ENCODE peak calls at places on chromosomes 2 and 18, in six cellular contexts. L is osteoblast, W is HCT116, G is hepatocyte, H is Karpas-422, Z is IMR-90. Y is an unnamed sample. For H3K9me3 and H4K20me1, the result is how much of the 10 kb centered on the place peaks cover.

GRCh38 chr2:120887844-120888243 is 152.2 kb downstream of the GLI2 start:
- DNase-seq in L (peak), W (no peak), G (no peak), H (no peak), Z (no peak), Y (no peak)

GRCh38 chr2:160042054-160042453 is 20.4 kb downstream of the PLA2R1 start:
- DNase-seq in L (no peak), W (no peak), G (no peak), H (no peak), Z (no peak), Y (no peak)

GRCh38 chr2:36618381-36618780 is 20.4 kb upstream of the FEZ2 start:
- DNase-seq in L (peak), W (peak), G (peak), H (peak), Z (peak), Y (peak)

GRCh38 chr2:174334781-174335604 is at the start of gene SP9:
- DNase-seq in L (peak), W (no peak), G (peak), H (no peak), Z (peak), Y (no peak)

GRCh38 chr2:142815375-142815774 is 62.1 kb upstream of the KYNU start:
- DNase-seq in L (no peak), W (no peak), G (no peak), H (no peak), Z (no peak), Y (no peak)

GRCh38 chr18:73758446-73758845 is 389.2 kb downstream of the FBXO15 start:
- DNase-seq in L (no peak), W (no peak), G (no peak), H (no peak), Z (peak), Y (no peak)

GRCh38 chr2:192286093-192286701 is 91.5 kb upstream of the TMEFF2 start:
- DNase-seq in L (no peak), W (peak), G (peak), H (peak), Z (peak), Y (no peak)

GRCh38 chr2:70726947-70727725 is 40.9 kb downstream of the ADD2 start:
- DNase-seq in L (peak), W (peak), G (no peak), H (no peak), Z (peak), Y (no peak)

GRCh38 chr2:191899442-191899841 is 52.6 kb upstream of the CAVIN2 start:
- DNase-seq in L (peak), W (no peak), G (no peak), H (no peak), Z (peak), Y (no peak)

GRCh38 chr18:42078711-42079110 is 123.7 kb downstream of the PIK3C3 start:
- DNase-seq in L (no peak), W (no peak), G (no peak), H (no peak), Z (peak), Y (no peak)

GRCh38 chr2:238643400-238643907 is 204.4 kb upstream of the TWIST2 start:
- DNase-seq in L (no peak), W (no peak), G (no peak), H (no peak), Z (no peak), Y (no peak)

GRCh38 chr2:127647242-127648190 is 1.6 kb downstream of the GPR17 start:
- DNase-seq in L (no peak), W (no peak), G (no peak), H (no peak), Z (peak), Y (no peak)

DNA sequence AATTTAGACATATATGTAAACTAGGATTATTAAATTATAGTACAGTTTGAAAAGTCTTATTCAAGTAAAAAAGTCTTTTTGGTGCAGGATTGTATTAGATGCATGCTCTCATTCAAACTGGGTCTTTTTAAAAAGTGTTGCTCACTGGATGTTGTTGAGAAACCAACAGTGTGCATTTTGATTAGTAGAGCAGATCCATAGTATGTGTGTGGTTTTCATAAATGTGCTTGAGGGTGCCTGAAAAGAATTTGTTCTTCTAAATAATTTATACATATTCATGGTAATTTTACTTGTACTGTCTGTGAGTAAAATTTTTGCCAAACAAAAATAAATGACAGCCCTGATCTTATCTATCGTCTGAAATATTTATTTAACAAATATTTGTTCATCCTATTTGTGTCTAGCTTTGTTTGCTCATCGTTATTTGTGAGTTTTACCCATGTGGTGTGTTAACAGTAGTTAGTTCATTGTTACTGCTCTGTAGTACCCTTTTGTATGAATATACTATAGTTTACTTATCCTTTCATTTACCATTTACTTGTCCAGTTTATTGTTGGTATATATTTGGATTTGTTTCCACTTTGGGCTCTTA is 50.4 kb downstream of the PTPN4 start:
- DNase-seq in L (peak), W (no peak), G (no peak), H (no peak), Z (no peak), Y (no peak)
- H3K9me3 ChIP-seq in L (under half), W (under half), G (under half), H (under half), Z (under half), Y (under half)

GRCh38 chr18:50373531-50373930 is 1.3 kb upstream of the SKA1 start:
- DNase-seq in L (no peak), W (no peak), G (peak), H (no peak), Z (no peak), Y (no peak)
- H2AFZ ChIP-seq in L (peak), W (no peak), G (peak), H (no peak), Z (peak), Y (no peak)

GRCh38 chr2:55029098-55029497 is 21.2 kb downstream of the RTN4 start:
- DNase-seq in L (no peak), W (no peak), G (no peak), H (no peak), Z (no peak), Y (no peak)
- H4K20me1 ChIP-seq in L (half or more), W (under half), G (half or more), H (under half), Z (half or more), Y (under half)

DNA sequence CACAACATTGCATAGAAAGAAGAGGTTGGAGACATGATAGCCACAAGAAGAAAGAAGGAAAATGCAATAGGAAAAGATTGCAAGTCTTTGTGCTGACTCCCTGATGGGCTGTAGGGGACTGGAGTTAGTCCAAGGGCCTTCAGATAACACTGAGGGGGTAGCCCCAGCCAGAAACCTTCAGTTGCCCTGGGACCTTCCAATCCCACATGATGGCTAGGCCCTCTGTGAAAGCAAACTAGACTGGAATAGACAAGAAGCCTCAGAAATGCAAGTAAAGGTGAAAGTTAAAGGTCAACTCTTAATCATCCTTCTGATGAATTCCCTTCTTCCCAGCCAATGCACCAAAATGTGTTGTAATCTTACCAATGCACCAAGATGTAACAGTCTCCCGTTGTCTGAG is 19.2 kb downstream of the CMPK2 start:
- DNase-seq in L (no peak), W (no peak), G (no peak), H (no peak), Z (no peak), Y (no peak)
- H3K9me3 ChIP-seq in L (under half), W (under half), G (under half), H (under half), Z (under half), Y (under half)

DNA sequence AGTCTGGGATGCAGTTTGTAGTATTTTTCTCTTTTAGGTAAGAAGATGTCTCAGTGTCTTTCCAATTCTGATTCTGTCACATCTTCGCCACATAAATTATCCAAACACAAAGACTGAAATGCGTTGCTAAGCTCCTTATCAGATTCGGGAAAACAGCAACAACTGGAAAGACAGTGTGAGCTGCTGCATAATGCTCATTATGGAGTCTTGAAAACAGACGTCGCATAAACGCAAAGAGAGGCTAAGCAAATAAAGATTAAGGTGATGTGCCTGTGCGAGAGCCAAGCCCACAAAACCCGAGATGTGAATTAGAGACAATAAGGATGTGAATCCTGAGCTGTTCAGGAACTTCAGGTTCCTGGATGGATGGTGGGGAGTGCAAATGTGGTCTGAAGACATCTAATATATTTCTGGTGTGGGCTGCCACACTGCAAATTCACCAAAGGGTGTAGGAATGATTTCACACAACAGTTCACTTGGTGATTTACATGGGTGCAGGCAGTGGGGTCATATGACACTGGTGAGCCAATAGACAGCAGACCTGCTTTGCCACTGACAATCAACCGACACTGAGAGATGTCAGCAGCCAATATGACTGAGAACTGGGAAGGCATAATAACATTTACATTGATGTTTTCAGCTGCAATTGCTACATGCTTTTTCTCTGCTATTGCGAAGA is 195.8 kb downstream of the MTX2 start:
- DNase-seq in L (no peak), W (no peak), G (no peak), H (peak), Z (no peak), Y (no peak)
- H2AFZ ChIP-seq in L (peak), W (no peak), G (no peak), H (peak), Z (no peak), Y (no peak)

GRCh38 chr18:805008-805754 is 6.9 kb downstream of the YES1 start:
- DNase-seq in L (peak), W (no peak), G (no peak), H (no peak), Z (no peak), Y (no peak)

GRCh38 chr18:799943-800342 is 12.1 kb downstream of the YES1 start:
- DNase-seq in L (no peak), W (no peak), G (no peak), H (no peak), Z (no peak), Y (no peak)

GRCh38 chr18:805755-806110 is 6.3 kb downstream of the YES1 start:
- DNase-seq in L (no peak), W (no peak), G (no peak), H (no peak), Z (no peak), Y (no peak)

GRCh38 chr18:801137-801536 is 10.9 kb downstream of the YES1 start:
- DNase-seq in L (no peak), W (no peak), G (no peak), H (no peak), Z (no peak), Y (no peak)
- H4K20me1 ChIP-seq in L (under half), W (under half), G (half or more), H (under half), Z (under half), Y (under half)

GRCh38 chr18:51867767-51868166 is 472.2 kb upstream of the DCC start:
- DNase-seq in L (no peak), W (no peak), G (peak), H (peak), Z (peak), Y (peak)
- H3K9me3 ChIP-seq in L (under half), W (under half), G (under half), H (under half), Z (under half), Y (under half)

GRCh38 chr2:223641062-223641461 is 38.9 kb upstream of the SCG2 start:
- DNase-seq in L (no peak), W (no peak), G (peak), H (no peak), Z (peak), Y (no peak)
- H2AFZ ChIP-seq in L (peak), W (no peak), G (no peak), H (no peak), Z (peak), Y (no peak)

DNA sequence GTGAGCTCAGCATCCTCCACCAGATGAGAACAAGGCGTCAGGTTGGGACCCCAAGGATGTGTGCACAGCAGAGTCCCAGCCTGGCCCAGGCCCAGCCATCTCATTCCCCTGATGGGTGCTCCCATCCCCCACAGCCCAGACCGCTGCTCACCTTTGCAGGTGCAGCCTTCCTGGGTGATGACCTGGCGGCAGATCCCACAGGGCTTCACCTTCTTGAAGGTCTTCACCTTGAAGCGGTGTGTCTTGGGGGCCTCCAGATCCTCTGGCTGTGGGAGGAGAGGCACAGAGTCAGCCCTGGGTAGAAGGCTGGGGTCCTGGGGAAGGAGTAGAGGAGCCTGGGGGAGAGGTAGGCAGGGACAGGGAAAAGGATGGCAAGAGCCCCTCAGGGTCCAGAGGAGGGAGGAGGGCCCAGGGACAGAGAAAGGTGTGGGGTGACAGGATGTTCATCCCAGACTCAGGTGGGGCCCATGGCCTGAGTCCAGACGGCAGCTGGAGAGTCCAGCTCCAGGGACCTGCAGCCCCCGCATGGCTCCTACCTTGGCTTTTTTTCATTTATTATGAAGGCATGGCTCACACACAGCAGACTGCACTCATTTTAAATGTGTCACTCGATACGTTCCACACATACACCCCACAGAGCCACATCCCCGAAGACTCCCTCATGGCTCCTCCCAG is 11.9 kb downstream of the TNS1 start:
- DNase-seq in L (peak), W (no peak), G (no peak), H (no peak), Z (no peak), Y (no peak)
- H4K20me1 ChIP-seq in L (under half), W (under half), G (under half), H (under half), Z (under half), Y (under half)

GRCh38 chr2:4130651-4131050 is 427.3 kb downstream of the DCDC2C start:
- DNase-seq in L (no peak), W (no peak), G (no peak), H (no peak), Z (no peak), Y (no peak)
- H3K9me3 ChIP-seq in L (under half), W (under half), G (under half), H (under half), Z (under half), Y (under half)